ENCODE peak calls at places on chromosomes 16 and 17, in nine cellular contexts. Y, V, K, I, Z, R, E, N and L are unnamed samples.

GRCh38 chr16:19348578-19349315 is 63.2 kb downstream of the CLEC19A start:
- DNase-seq in V (no peak), N (peak), K (peak), R (no peak), E (no peak), Y (no peak), I (peak), Z (no peak), L (no peak)

GRCh38 chr16:89113661-89114060 is 20.0 kb downstream of the ACSF3 start:
- DNase-seq in N (no peak), K (no peak), V (no peak), I (no peak), R (no peak), Z (no peak), Y (no peak), E (peak), L (no peak)

GRCh38 chr16:66662445-66663194 is 33.9 kb downstream of the CMTM4 start:
- DNase-seq in N (peak), I (peak), V (no peak), E (no peak), R (peak), Y (no peak), Z (no peak), K (peak), L (no peak)

GRCh38 chr17:49700956-49701355 is 6.8 kb downstream of the SLC35B1 start:
- DNase-seq in V (no peak), R (no peak), Z (no peak), N (no peak), Y (no peak), I (no peak), K (no peak), E (no peak), L (no peak)

GRCh38 chr17:3966720-3967363 is 2.6 kb upstream of the ATP2A3 start:
- DNase-seq in Y (no peak), N (no peak), E (no peak), R (no peak), V (no peak), I (no peak), K (no peak), Z (no peak), L (no peak)

GRCh38 chr16:80527297-80527696 is 13.5 kb upstream of the DYNLRB2 start:
- DNase-seq in Y (peak), I (peak), Z (peak), V (no peak), R (peak), E (peak), N (peak), K (peak), L (no peak)

GRCh38 chr16:24925163-24925562 is 79.4 kb downstream of the SLC5A11 start:
- DNase-seq in V (no peak), Z (no peak), E (no peak), I (no peak), Y (no peak), R (no peak), N (no peak), K (no peak), L (no peak)

GRCh38 chr17:27754549-27754948 is 45.8 kb downstream of the NOS2 start:
- DNase-seq in N (no peak), R (no peak), Y (no peak), I (no peak), K (no peak), E (no peak), V (no peak), Z (peak), L (no peak)

GRCh38 chr17:47720754-47721533 is 12.1 kb upstream of the TBX21 start:
- DNase-seq in I (peak), R (no peak), Y (peak), E (peak), V (no peak), Z (peak), K (no peak), N (peak), L (no peak)

GRCh38 chr17:1467898-1468492 is 12.0 kb upstream of the CRK start:
- DNase-seq in R (no peak), E (no peak), Y (no peak), N (no peak), I (no peak), Z (no peak), K (no peak), V (peak), L (no peak)

GRCh38 chr17:19610879-19611278 is 37.7 kb upstream of the ALDH3A2 start:
- DNase-seq in N (no peak), I (no peak), V (no peak), K (no peak), Z (no peak), R (no peak), Y (no peak), E (no peak), L (no peak)

GRCh38 chr17:17080781-17081180 is 38.5 kb downstream of the MPRIP start:
- DNase-seq in I (no peak), V (no peak), K (no peak), E (peak), N (no peak), R (no peak), Z (no peak), Y (no peak), L (no peak)

GRCh38 chr16:3625911-3626732 is 14.7 kb upstream of the SLX4 start:
- DNase-seq in R (no peak), V (no peak), E (no peak), Z (no peak), K (no peak), N (no peak), I (no peak), Y (no peak), L (peak)

GRCh38 chr16:52863000-52863399 is 189.7 kb downstream of the CHD9NB start:
- DNase-seq in R (no peak), E (no peak), N (no peak), V (no peak), Z (no peak), K (no peak), Y (no peak), I (no peak), L (no peak)

GRCh38 chr17:35373984-35374765 is 754 bp upstream of the SLFN11 start:
- DNase-seq in R (no peak), Z (peak), I (peak), E (peak), V (peak), N (peak), Y (peak), K (peak), L (peak)